ENCODE peak calls at places on chromosomes 12 and 14, in seven cellular contexts. A is GM23248; W is activated CD4-positive, alpha-beta T cell treated with anti-CD3 and anti-CD28 coated beads, Interleukin-2, amount 10 ng/mL, durations not matched to agents 24 days and 14 days; V is CD4-positive, alpha-beta memory T cell; T is GOT3; X is central memory CD8-positive, alpha-beta T cell; H is T-helper 1 cell. R is an unnamed sample.

GRCh38 chr14:71932229-71932951 is at the start of gene RGS6:
- DNase-seq in A (peak; percentile 44), W (peak; percentile 76), V (no peak), T (no peak), X (no peak), H (peak; percentile 21), R (no peak)

GRCh38 chr14:84129028-84129427 is 1400.9 kb upstream of the FLRT2 start:
- DNase-seq in A (no peak), W (no peak), V (no peak), T (no peak), X (no peak), H (no peak), R (peak; percentile 74)

GRCh38 chr14:106879241-106879640 is 1352.9 kb downstream of the TMEM121 start:
- DNase-seq in A (peak; percentile 27), W (peak; percentile 87), V (no peak), T (no peak), X (no peak), H (peak; percentile 57), R (peak; percentile 90)

GRCh38 chr12:54958048-54958658 is 26.4 kb downstream of the TESPA1 start:
- DNase-seq in A (peak; percentile 77), W (peak; percentile 88), V (peak; percentile 56), T (no peak), X (peak; percentile 20), H (peak; percentile 63), R (peak; percentile 73)

GRCh38 chr12:2013527-2014223 is 9.4 kb upstream of the DCP1B start:
- DNase-seq in A (peak; percentile 35), W (no peak), V (no peak), T (no peak), X (no peak), H (no peak), R (no peak)

GRCh38 chr14:100769035-100769939 is 42.6 kb downstream of the DLK1 start:
- DNase-seq in A (no peak), W (no peak), V (no peak), T (no peak), X (no peak), H (no peak), R (no peak)

GRCh38 chr12:52543985-52544888 is 8.7 kb downstream of the KRT71 start:
- DNase-seq in A (peak; percentile 77), W (no peak), V (no peak), T (no peak), X (no peak), H (no peak), R (no peak)

GRCh38 chr14:105131241-105131640 is 37.3 kb downstream of the JAG2 start:
- DNase-seq in A (no peak), W (no peak), V (no peak), T (no peak), X (no peak), H (no peak), R (no peak)

GRCh38 chr14:21199611-21200570 is 44.0 kb upstream of the OR5AU1 start:
- DNase-seq in A (peak; percentile 22), W (no peak), V (no peak), T (no peak), X (no peak), H (no peak), R (peak; percentile 57)

GRCh38 chr14:88856786-88857366 is 32.4 kb downstream of the TTC8 start:
- DNase-seq in A (no peak), W (no peak), V (no peak), T (no peak), X (no peak), H (no peak), R (no peak)

GRCh38 chr12:124599074-124599999 is 31.9 kb upstream of the NCOR2 start:
- DNase-seq in A (peak; percentile 90), W (no peak), V (no peak), T (peak; percentile 23), X (no peak), H (peak; percentile 28), R (no peak)

GRCh38 chr14:54133896-54134295 is 177.3 kb upstream of the BMP4 start:
- DNase-seq in A (peak; percentile 32), W (no peak), V (no peak), T (no peak), X (no peak), H (no peak), R (no peak)

GRCh38 chr14:89252887-89253532 is 164.0 kb downstream of the FOXN3 start:
- DNase-seq in A (no peak), W (no peak), V (no peak), T (no peak), X (no peak), H (no peak), R (no peak)

GRCh38 chr12:68559246-68559645 is 51.5 kb upstream of the RAP1B start:
- DNase-seq in A (peak; percentile 28), W (no peak), V (no peak), T (no peak), X (no peak), H (peak; percentile 38), R (no peak)

GRCh38 chr12:102454808-102455760 is 25.3 kb downstream of the IGF1 start:
- DNase-seq in A (peak; percentile 73), W (no peak), V (no peak), T (no peak), X (no peak), H (no peak), R (no peak)

GRCh38 chr14:52923902-52924575 is 26.8 kb downstream of the FERMT2 start:
- DNase-seq in A (peak; percentile 31), W (peak; percentile 65), V (no peak), T (no peak), X (no peak), H (peak; percentile 9), R (peak; percentile 60)

GRCh38 chr14:105709281-105710118 is 183.1 kb downstream of the TMEM121 start:
- DNase-seq in A (no peak), W (no peak), V (no peak), T (no peak), X (no peak), H (no peak), R (no peak)

GRCh38 chr12:108191938-108192337 is 62.9 kb downstream of the WSCD2 start:
- DNase-seq in A (no peak), W (no peak), V (no peak), T (no peak), X (no peak), H (no peak), R (no peak)

GRCh38 chr12:31524791-31525495 is 66.0 kb downstream of the DENND5B start:
- DNase-seq in A (peak; percentile 78), W (no peak), V (no peak), T (no peak), X (no peak), H (no peak), R (peak; percentile 66)

GRCh38 chr14:93328546-93328945 is 4.3 kb downstream of the BTBD7 start:
- DNase-seq in A (no peak), W (no peak), V (no peak), T (no peak), X (no peak), H (no peak), R (no peak)

GRCh38 chr12:46103691-46104090 is 113.3 kb upstream of the SCAF11 start:
- DNase-seq in A (no peak), W (no peak), V (no peak), T (no peak), X (no peak), H (no peak), R (no peak)

GRCh38 chr12:52650520-52651081 is 1.4 kb downstream of the KRT2 start:
- DNase-seq in A (peak; percentile 24), W (no peak), V (no peak), T (no peak), X (no peak), H (no peak), R (no peak)

R was measured in Karpas-422.